ENCODE peak calls at places on chromosomes 4 and X, in four cellular contexts. One of them, this sample, is unnamed.

GRCh38 chrX:1483843-1484637 is 31.3 kb upstream of the ASMTL start:
- DNase-seq in GM12892: no peak
- DNase-seq in adrenal gland: no peak
- DNase-seq in tibial nerve: no peak
- DNase-seq in this sample: no peak

GRCh38 chr4:183182873-183183725 is 84.0 kb downstream of the WWC2 start:
- DNase-seq in adrenal gland: peak
- DNase-seq in tibial nerve: no peak
- DNase-seq in GM12892: no peak
- DNase-seq in this sample: no peak

GRCh38 chr4:76087007-76087769 is 12.7 kb downstream of the ART3 start:
- DNase-seq in tibial nerve: no peak
- DNase-seq in GM12892: no peak
- DNase-seq in adrenal gland: peak
- DNase-seq in this sample: peak

GRCh38 chr4:4962928-4963327 is 56.3 kb downstream of the CYTL1 start:
- DNase-seq in adrenal gland: no peak
- DNase-seq in GM12892: no peak
- DNase-seq in tibial nerve: no peak
- DNase-seq in this sample: no peak

GRCh38 chrX:12981880-12982279 is 7.0 kb downstream of the TMSB4X start:
- DNase-seq in GM12892: no peak
- DNase-seq in adrenal gland: no peak
- DNase-seq in tibial nerve: no peak
- DNase-seq in this sample: no peak

GRCh38 chr4:121278811-121279368 is 101.9 kb downstream of the QRFPR start:
- DNase-seq in GM12892: no peak
- DNase-seq in tibial nerve: no peak
- DNase-seq in adrenal gland: no peak
- DNase-seq in this sample: no peak

GRCh38 chrX:17977696-17978095 is 116.6 kb upstream of the RAI2 start:
- DNase-seq in GM12892: no peak
- DNase-seq in tibial nerve: no peak
- DNase-seq in adrenal gland: no peak
- DNase-seq in this sample: no peak

GRCh38 chr4:57071340-57071739 is 38.8 kb downstream of the IGFBP7 start:
- DNase-seq in GM12892: no peak
- DNase-seq in adrenal gland: peak
- DNase-seq in tibial nerve: peak
- DNase-seq in this sample: no peak

GRCh38 chr4:185903205-185903604 is 91.2 kb upstream of the SORBS2 start:
- DNase-seq in GM12892: no peak
- DNase-seq in adrenal gland: no peak
- DNase-seq in tibial nerve: no peak
- DNase-seq in this sample: no peak

GRCh38 chr4:77618383-77619241 is 13.0 kb downstream of the CXCL13 start:
- DNase-seq in tibial nerve: peak
- DNase-seq in GM12892: peak
- DNase-seq in adrenal gland: peak
- DNase-seq in this sample: peak

GRCh38 chrX:53483838-53484420 is 49.8 kb upstream of the HSD17B10 start:
- DNase-seq in tibial nerve: no peak
- DNase-seq in GM12892: no peak
- DNase-seq in adrenal gland: no peak
- DNase-seq in this sample: no peak

DNA sequence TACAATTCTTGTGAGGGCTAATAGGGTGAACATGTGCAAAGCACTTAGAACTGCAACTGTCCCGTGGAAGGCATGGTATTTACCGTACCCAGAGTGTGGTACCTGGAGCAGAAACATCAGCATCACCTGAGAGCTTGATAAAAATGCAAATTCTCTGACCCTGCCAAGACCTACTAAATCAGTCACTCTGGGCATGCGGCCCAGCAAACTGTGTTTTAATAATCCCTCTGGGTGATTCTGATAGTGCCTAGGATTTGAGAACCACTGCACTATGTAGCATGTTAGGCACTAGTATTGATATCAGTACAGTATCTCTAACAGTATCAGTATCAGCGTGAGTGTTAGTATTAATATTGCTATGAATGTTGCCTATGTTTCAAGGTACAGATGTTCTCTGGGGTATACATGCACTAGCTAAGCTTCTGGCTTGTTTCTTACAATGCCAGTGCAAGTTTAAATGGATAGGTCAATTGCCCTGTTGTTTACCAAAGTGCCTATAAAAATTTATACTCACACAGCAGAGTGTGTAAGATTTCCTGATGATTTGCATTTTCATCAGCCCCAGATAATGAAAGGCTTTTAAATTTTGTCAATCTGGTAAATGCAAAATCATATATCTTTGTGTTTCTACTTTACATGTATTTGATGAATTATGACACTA is 354.0 kb downstream of the HS3ST1 start:
- DNase-seq in tibial nerve: no peak
- DNase-seq in adrenal gland: no peak
- DNase-seq in GM12892: no peak
- DNase-seq in this sample: no peak
- TF ChIP-seq POLR2A in tibial nerve: no peak
- TF ChIP-seq POLR2A in adrenal gland: no peak
- TF ChIP-seq POLR2A in GM12892: no peak
- TF ChIP-seq POLR2A in this sample: no peak

DNA sequence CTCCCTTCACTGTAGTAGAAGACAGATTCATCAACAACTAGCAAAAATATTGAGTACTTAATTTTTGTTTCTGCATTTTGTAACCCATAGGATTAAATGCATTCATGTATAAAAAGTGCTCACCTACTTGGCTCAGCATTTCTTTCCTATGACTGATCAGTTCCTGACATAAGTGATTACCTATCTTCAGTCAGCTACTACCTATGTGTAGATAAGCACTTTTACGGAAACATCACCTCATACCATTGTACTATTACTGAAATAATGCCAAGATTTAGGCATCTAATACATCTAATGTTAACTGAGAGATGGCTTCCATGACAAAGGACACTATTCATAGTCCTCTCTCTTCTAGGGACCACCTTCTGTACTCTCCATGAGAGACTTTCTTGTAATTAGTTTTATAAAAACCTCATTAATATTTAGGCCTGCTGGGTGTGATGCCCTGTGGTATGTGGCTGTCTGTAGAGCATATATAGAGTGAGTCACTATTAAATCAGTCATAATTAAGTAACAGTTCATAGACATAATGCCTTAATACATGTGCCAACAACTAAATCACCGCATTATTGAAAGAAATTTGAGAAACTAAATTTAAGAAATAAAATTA is 147.0 kb downstream of the PDGFC start:
- DNase-seq in adrenal gland: no peak
- DNase-seq in GM12892: no peak
- DNase-seq in tibial nerve: no peak
- DNase-seq in this sample: no peak
- TF ChIP-seq POLR2A in adrenal gland: no peak
- TF ChIP-seq POLR2A in GM12892: no peak
- TF ChIP-seq POLR2A in tibial nerve: no peak
- TF ChIP-seq POLR2A in this sample: no peak

GRCh38 chr4:20251796-20252655 is at the start of gene SLIT2:
- DNase-seq in tibial nerve: peak
- DNase-seq in adrenal gland: peak
- DNase-seq in GM12892: peak
- DNase-seq in this sample: peak
- TF ChIP-seq POLR2A in tibial nerve: peak
- TF ChIP-seq POLR2A in adrenal gland: peak
- TF ChIP-seq POLR2A in GM12892: no peak
- TF ChIP-seq POLR2A in this sample: peak

GRCh38 chrX:47232803-47233332 is at the start of gene USP11:
- DNase-seq in GM12892: no peak
- DNase-seq in adrenal gland: peak
- DNase-seq in tibial nerve: no peak
- DNase-seq in this sample: no peak

GRCh38 chrX:47234583-47234982 is 1.8 kb downstream of the USP11 start:
- DNase-seq in tibial nerve: no peak
- DNase-seq in adrenal gland: no peak
- DNase-seq in GM12892: no peak
- DNase-seq in this sample: no peak

GRCh38 chrX:47235691-47236103 is 2.9 kb downstream of the USP11 start:
- DNase-seq in adrenal gland: no peak
- DNase-seq in tibial nerve: no peak
- DNase-seq in GM12892: no peak
- DNase-seq in this sample: no peak

GRCh38 chrX:47232197-47232802 is 509 bp upstream of the USP11 start:
- DNase-seq in GM12892: no peak
- DNase-seq in adrenal gland: no peak
- DNase-seq in tibial nerve: no peak
- DNase-seq in this sample: no peak

GRCh38 chrX:47233333-47234113 is 714 bp downstream of the USP11 start:
- DNase-seq in GM12892: peak
- DNase-seq in adrenal gland: peak
- DNase-seq in tibial nerve: peak
- DNase-seq in this sample: peak
- TF ChIP-seq POLR2A in GM12892: no peak
- TF ChIP-seq POLR2A in adrenal gland: no peak
- TF ChIP-seq POLR2A in tibial nerve: peak
- TF ChIP-seq POLR2A in this sample: peak

This sample was measured in gastrocnemius medialis.